ENCODE peak calls at places on chromosomes 3 and 15, in ten cellular contexts. One of them, this sample, is unnamed.

GRCh38 chr15:98735895-98736617 is 87.7 kb downstream of the IGF1R start:
- DNase-seq in stimulated activated CD8-positive, alpha-beta memory T cell treated with anti-CD3 and anti-CD28 coated beads, Interleukin-12 subunit alpha, Interleukin-12 subunit beta, amount 100 ng/mL, for 1 hour: no peak
- DNase-seq in epithelial cell of proximal tubule: no peak
- DNase-seq in head of caudate nucleus: no peak
- DNase-seq in iPS-NIHi11: no peak
- DNase-seq in endothelial cell: no peak
- DNase-seq in cardiac fibroblast: no peak
- DNase-seq in M059J: no peak
- DNase-seq in substantia nigra: no peak
- DNase-seq in kidney epithelial cell: no peak
- DNase-seq in this sample: no peak

GRCh38 chr3:6571448-6571847 is 289.5 kb upstream of the GRM7 start:
- DNase-seq in stimulated activated CD8-positive, alpha-beta memory T cell treated with anti-CD3 and anti-CD28 coated beads, Interleukin-12 subunit alpha, Interleukin-12 subunit beta, amount 100 ng/mL, for 1 hour: no peak
- DNase-seq in epithelial cell of proximal tubule: no peak
- DNase-seq in head of caudate nucleus: no peak
- DNase-seq in iPS-NIHi11: no peak
- DNase-seq in endothelial cell: no peak
- DNase-seq in cardiac fibroblast: no peak
- DNase-seq in M059J: no peak
- DNase-seq in substantia nigra: no peak
- DNase-seq in kidney epithelial cell: no peak
- DNase-seq in this sample: no peak

GRCh38 chr15:74653426-74654082 is 37.9 kb downstream of the CLK3 start:
- DNase-seq in stimulated activated CD8-positive, alpha-beta memory T cell treated with anti-CD3 and anti-CD28 coated beads, Interleukin-12 subunit alpha, Interleukin-12 subunit beta, amount 100 ng/mL, for 1 hour: no peak
- DNase-seq in epithelial cell of proximal tubule: peak; percentile 54
- DNase-seq in head of caudate nucleus: no peak
- DNase-seq in iPS-NIHi11: no peak
- DNase-seq in endothelial cell: no peak
- DNase-seq in cardiac fibroblast: peak; percentile 92
- DNase-seq in M059J: peak; percentile 51
- DNase-seq in substantia nigra: no peak
- DNase-seq in kidney epithelial cell: peak; percentile 58
- DNase-seq in this sample: peak; percentile 85

GRCh38 chr3:133988631-133989161 is 41.0 kb downstream of the SLCO2A1 start:
- DNase-seq in stimulated activated CD8-positive, alpha-beta memory T cell treated with anti-CD3 and anti-CD28 coated beads, Interleukin-12 subunit alpha, Interleukin-12 subunit beta, amount 100 ng/mL, for 1 hour: no peak
- DNase-seq in epithelial cell of proximal tubule: no peak
- DNase-seq in head of caudate nucleus: no peak
- DNase-seq in iPS-NIHi11: peak; percentile 48
- DNase-seq in endothelial cell: no peak
- DNase-seq in cardiac fibroblast: no peak
- DNase-seq in M059J: no peak
- DNase-seq in substantia nigra: no peak
- DNase-seq in kidney epithelial cell: no peak
- DNase-seq in this sample: no peak

GRCh38 chr3:133745981-133746721 is at the start of gene TF:
- DNase-seq in stimulated activated CD8-positive, alpha-beta memory T cell treated with anti-CD3 and anti-CD28 coated beads, Interleukin-12 subunit alpha, Interleukin-12 subunit beta, amount 100 ng/mL, for 1 hour: no peak
- DNase-seq in epithelial cell of proximal tubule: no peak
- DNase-seq in head of caudate nucleus: peak; percentile 93
- DNase-seq in iPS-NIHi11: peak; percentile 44
- DNase-seq in endothelial cell: peak; percentile 29
- DNase-seq in cardiac fibroblast: peak; percentile 6
- DNase-seq in M059J: no peak
- DNase-seq in substantia nigra: peak; percentile 94
- DNase-seq in kidney epithelial cell: no peak
- DNase-seq in this sample: no peak

GRCh38 chr15:33243869-33244268 is 49.4 kb upstream of the FMN1 start:
- DNase-seq in stimulated activated CD8-positive, alpha-beta memory T cell treated with anti-CD3 and anti-CD28 coated beads, Interleukin-12 subunit alpha, Interleukin-12 subunit beta, amount 100 ng/mL, for 1 hour: no peak
- DNase-seq in epithelial cell of proximal tubule: peak; percentile 46
- DNase-seq in head of caudate nucleus: no peak
- DNase-seq in iPS-NIHi11: no peak
- DNase-seq in endothelial cell: no peak
- DNase-seq in cardiac fibroblast: peak; percentile 4
- DNase-seq in M059J: peak; percentile 94
- DNase-seq in substantia nigra: no peak
- DNase-seq in kidney epithelial cell: peak; percentile 67
- DNase-seq in this sample: peak; percentile 52

GRCh38 chr3:19273091-19273490 is 124.8 kb downstream of the KCNH8 start:
- DNase-seq in stimulated activated CD8-positive, alpha-beta memory T cell treated with anti-CD3 and anti-CD28 coated beads, Interleukin-12 subunit alpha, Interleukin-12 subunit beta, amount 100 ng/mL, for 1 hour: no peak
- DNase-seq in epithelial cell of proximal tubule: no peak
- DNase-seq in head of caudate nucleus: no peak
- DNase-seq in iPS-NIHi11: no peak
- DNase-seq in endothelial cell: no peak
- DNase-seq in cardiac fibroblast: no peak
- DNase-seq in M059J: no peak
- DNase-seq in substantia nigra: no peak
- DNase-seq in kidney epithelial cell: no peak
- DNase-seq in this sample: no peak

GRCh38 chr3:98702166-98702565 is 61.0 kb upstream of the ST3GAL6 start:
- DNase-seq in stimulated activated CD8-positive, alpha-beta memory T cell treated with anti-CD3 and anti-CD28 coated beads, Interleukin-12 subunit alpha, Interleukin-12 subunit beta, amount 100 ng/mL, for 1 hour: no peak
- DNase-seq in epithelial cell of proximal tubule: no peak
- DNase-seq in head of caudate nucleus: no peak
- DNase-seq in iPS-NIHi11: no peak
- DNase-seq in endothelial cell: no peak
- DNase-seq in cardiac fibroblast: no peak
- DNase-seq in M059J: peak; percentile 85
- DNase-seq in substantia nigra: no peak
- DNase-seq in kidney epithelial cell: no peak
- DNase-seq in this sample: no peak

GRCh38 chr15:49815937-49816336 is 195.1 kb downstream of the DTWD1 start:
- DNase-seq in stimulated activated CD8-positive, alpha-beta memory T cell treated with anti-CD3 and anti-CD28 coated beads, Interleukin-12 subunit alpha, Interleukin-12 subunit beta, amount 100 ng/mL, for 1 hour: no peak
- DNase-seq in epithelial cell of proximal tubule: no peak
- DNase-seq in head of caudate nucleus: no peak
- DNase-seq in iPS-NIHi11: no peak
- DNase-seq in endothelial cell: no peak
- DNase-seq in cardiac fibroblast: peak; percentile 72
- DNase-seq in M059J: peak; percentile 96
- DNase-seq in substantia nigra: no peak
- DNase-seq in kidney epithelial cell: peak; percentile 5
- DNase-seq in this sample: peak; percentile 97

GRCh38 chr3:131421301-131421700 is 39.7 kb downstream of the NUDT16 start:
- DNase-seq in stimulated activated CD8-positive, alpha-beta memory T cell treated with anti-CD3 and anti-CD28 coated beads, Interleukin-12 subunit alpha, Interleukin-12 subunit beta, amount 100 ng/mL, for 1 hour: no peak
- DNase-seq in epithelial cell of proximal tubule: no peak
- DNase-seq in head of caudate nucleus: no peak
- DNase-seq in iPS-NIHi11: no peak
- DNase-seq in endothelial cell: no peak
- DNase-seq in cardiac fibroblast: no peak
- DNase-seq in M059J: no peak
- DNase-seq in substantia nigra: no peak
- DNase-seq in kidney epithelial cell: no peak
- DNase-seq in this sample: no peak

GRCh38 chr3:64248247-64248646 is 23.0 kb upstream of the PRICKLE2 start:
- DNase-seq in stimulated activated CD8-positive, alpha-beta memory T cell treated with anti-CD3 and anti-CD28 coated beads, Interleukin-12 subunit alpha, Interleukin-12 subunit beta, amount 100 ng/mL, for 1 hour: no peak
- DNase-seq in epithelial cell of proximal tubule: no peak
- DNase-seq in head of caudate nucleus: no peak
- DNase-seq in iPS-NIHi11: no peak
- DNase-seq in endothelial cell: no peak
- DNase-seq in cardiac fibroblast: no peak
- DNase-seq in M059J: no peak
- DNase-seq in substantia nigra: no peak
- DNase-seq in kidney epithelial cell: no peak
- DNase-seq in this sample: no peak

GRCh38 chr3:50238549-50239026 is 2.6 kb downstream of the GNAI2 start:
- DNase-seq in stimulated activated CD8-positive, alpha-beta memory T cell treated with anti-CD3 and anti-CD28 coated beads, Interleukin-12 subunit alpha, Interleukin-12 subunit beta, amount 100 ng/mL, for 1 hour: no peak
- DNase-seq in epithelial cell of proximal tubule: no peak
- DNase-seq in head of caudate nucleus: peak; percentile 54
- DNase-seq in iPS-NIHi11: no peak
- DNase-seq in endothelial cell: no peak
- DNase-seq in cardiac fibroblast: no peak
- DNase-seq in M059J: peak; percentile 52
- DNase-seq in substantia nigra: peak; percentile 83
- DNase-seq in kidney epithelial cell: no peak
- DNase-seq in this sample: no peak

GRCh38 chr3:127141921-127142730 is 50.8 kb upstream of the PRR23E start:
- DNase-seq in stimulated activated CD8-positive, alpha-beta memory T cell treated with anti-CD3 and anti-CD28 coated beads, Interleukin-12 subunit alpha, Interleukin-12 subunit beta, amount 100 ng/mL, for 1 hour: no peak
- DNase-seq in epithelial cell of proximal tubule: no peak
- DNase-seq in head of caudate nucleus: no peak
- DNase-seq in iPS-NIHi11: no peak
- DNase-seq in endothelial cell: no peak
- DNase-seq in cardiac fibroblast: no peak
- DNase-seq in M059J: peak; percentile 41
- DNase-seq in substantia nigra: no peak
- DNase-seq in kidney epithelial cell: no peak
- DNase-seq in this sample: no peak

GRCh38 chr3:179476215-179476614 is 24.9 kb upstream of the GNB4 start:
- DNase-seq in stimulated activated CD8-positive, alpha-beta memory T cell treated with anti-CD3 and anti-CD28 coated beads, Interleukin-12 subunit alpha, Interleukin-12 subunit beta, amount 100 ng/mL, for 1 hour: no peak
- DNase-seq in epithelial cell of proximal tubule: no peak
- DNase-seq in head of caudate nucleus: no peak
- DNase-seq in iPS-NIHi11: no peak
- DNase-seq in endothelial cell: no peak
- DNase-seq in cardiac fibroblast: no peak
- DNase-seq in M059J: no peak
- DNase-seq in substantia nigra: no peak
- DNase-seq in kidney epithelial cell: no peak
- DNase-seq in this sample: no peak

GRCh38 chr15:64934023-64934422 is 22.3 kb downstream of the ANKDD1A start:
- DNase-seq in stimulated activated CD8-positive, alpha-beta memory T cell treated with anti-CD3 and anti-CD28 coated beads, Interleukin-12 subunit alpha, Interleukin-12 subunit beta, amount 100 ng/mL, for 1 hour: no peak
- DNase-seq in epithelial cell of proximal tubule: no peak
- DNase-seq in head of caudate nucleus: no peak
- DNase-seq in iPS-NIHi11: no peak
- DNase-seq in endothelial cell: no peak
- DNase-seq in cardiac fibroblast: no peak
- DNase-seq in M059J: no peak
- DNase-seq in substantia nigra: no peak
- DNase-seq in kidney epithelial cell: no peak
- DNase-seq in this sample: no peak

GRCh38 chr15:34609658-34610057 is 26.2 kb upstream of the GOLGA8B start:
- DNase-seq in stimulated activated CD8-positive, alpha-beta memory T cell treated with anti-CD3 and anti-CD28 coated beads, Interleukin-12 subunit alpha, Interleukin-12 subunit beta, amount 100 ng/mL, for 1 hour: no peak
- DNase-seq in epithelial cell of proximal tubule: no peak
- DNase-seq in head of caudate nucleus: no peak
- DNase-seq in iPS-NIHi11: no peak
- DNase-seq in endothelial cell: peak; percentile 38
- DNase-seq in cardiac fibroblast: no peak
- DNase-seq in M059J: no peak
- DNase-seq in substantia nigra: no peak
- DNase-seq in kidney epithelial cell: no peak
- DNase-seq in this sample: no peak

GRCh38 chr15:59892995-59893394 is 111.1 kb upstream of the FOXB1 start:
- DNase-seq in stimulated activated CD8-positive, alpha-beta memory T cell treated with anti-CD3 and anti-CD28 coated beads, Interleukin-12 subunit alpha, Interleukin-12 subunit beta, amount 100 ng/mL, for 1 hour: no peak
- DNase-seq in epithelial cell of proximal tubule: no peak
- DNase-seq in head of caudate nucleus: no peak
- DNase-seq in iPS-NIHi11: peak; percentile 69
- DNase-seq in endothelial cell: peak; percentile 38
- DNase-seq in cardiac fibroblast: peak; percentile 19
- DNase-seq in M059J: peak; percentile 43
- DNase-seq in substantia nigra: no peak
- DNase-seq in kidney epithelial cell: no peak
- DNase-seq in this sample: peak; percentile 10